ENCODE peak calls at places on chromosome 5, in eight cellular contexts. U is myocyte; W is HEK293T; I is NT2/D1; G is stimulated activated CD4-positive, alpha-beta T cell treated with anti-CD3 and anti-CD28 coated beads, Interleukin-2, amount 100 ng/mL, for 48 hours; D is GM19239; C is activated naive CD4-positive, alpha-beta T cell treated with Interleukin-2 at 50 U/mL for 16 hours; J is upper lobe of right lung. S is an unnamed sample.

GRCh38 chr5:116521173-116521872 is 53.3 kb downstream of the SEMA6A start:
- DNase-seq in U (peak), W (no peak), I (no peak), G (no peak), D (no peak), C (no peak), J (no peak), S (no peak)

GRCh38 chr5:171568389-171568788 is 148.9 kb downstream of the FGF18 start:
- DNase-seq in U (no peak), W (no peak), I (no peak), G (no peak), D (no peak), C (no peak), J (no peak), S (no peak)

GRCh38 chr5:151095341-151096000 is 14.6 kb upstream of the TNIP1 start:
- DNase-seq in U (peak), W (no peak), I (no peak), G (no peak), D (no peak), C (no peak), J (no peak), S (no peak)

GRCh38 chr5:96297290-96297689 is 135.8 kb downstream of the PCSK1 start:
- DNase-seq in U (peak), W (peak), I (no peak), G (no peak), D (no peak), C (no peak), J (no peak), S (no peak)

GRCh38 chr5:16983972-16984371 is 47.9 kb upstream of the MYO10 start:
- DNase-seq in U (no peak), W (no peak), I (no peak), G (no peak), D (no peak), C (no peak), J (no peak), S (no peak)

GRCh38 chr5:173890195-173890951 is 2.2 kb downstream of the CPEB4 start:
- DNase-seq in U (peak), W (no peak), I (no peak), G (no peak), D (no peak), C (no peak), J (no peak), S (no peak)

GRCh38 chr5:73550016-73550415 is 15.4 kb downstream of the ANKRA2 start:
- DNase-seq in U (no peak), W (no peak), I (no peak), G (no peak), D (no peak), C (no peak), J (no peak), S (no peak)

GRCh38 chr5:149747141-149747832 is 17.2 kb downstream of the PPARGC1B start:
- DNase-seq in U (no peak), W (no peak), I (no peak), G (no peak), D (no peak), C (no peak), J (peak), S (no peak)

GRCh38 chr5:39539470-39539869 is 114.7 kb upstream of the DAB2 start:
- DNase-seq in U (no peak), W (no peak), I (no peak), G (no peak), D (no peak), C (no peak), J (no peak), S (no peak)

GRCh38 chr5:20575515-20575914 is 587.5 kb upstream of the CDH18 start:
- DNase-seq in U (no peak), W (no peak), I (no peak), G (no peak), D (no peak), C (no peak), J (no peak), S (no peak)

GRCh38 chr5:33713087-33713486 is 178.7 kb downstream of the ADAMTS12 start:
- DNase-seq in U (no peak), W (no peak), I (no peak), G (no peak), D (no peak), C (no peak), J (no peak), S (no peak)

GRCh38 chr5:56816546-56817081 is 1.3 kb downstream of the MAP3K1 start:
- DNase-seq in U (peak), W (peak), I (peak), G (peak), D (peak), C (peak), J (peak), S (peak)

GRCh38 chr5:157671592-157672330 is 428 bp downstream of the C5orf52 start:
- DNase-seq in U (no peak), W (no peak), I (no peak), G (no peak), D (no peak), C (no peak), J (no peak), S (no peak)